ENCODE peak calls at places on chromosomes 7 and 10, in ten cellular contexts. B is BE2C, T is lower lobe of right lung, S is WERI-Rb-1, F is H1, I is Panc1, E is stomach, K is foreskin fibroblast, O is fibroblast of lung, V is choroid plexus epithelial cell. H is an unnamed sample.

GRCh38 chr10:2772791-2773644 is 294.3 kb upstream of the PFKP start:
- DNase-seq in B (no peak), T (no peak), S (no peak), F (no peak), I (no peak), E (no peak), K (no peak), O (no peak), V (no peak), H (no peak)

GRCh38 chr7:26958834-26959233 is 94.4 kb upstream of the SKAP2 start:
- DNase-seq in B (no peak), T (no peak), S (no peak), F (no peak), I (peak; percentile 79), E (no peak), K (peak; percentile 91), O (peak; percentile 63), V (peak; percentile 42), H (peak; percentile 14)

GRCh38 chr10:23530079-23530478 is 91.2 kb downstream of the OTUD1 start:
- DNase-seq in B (no peak), T (no peak), S (no peak), F (no peak), I (no peak), E (no peak), K (no peak), O (peak; percentile 59), V (peak; percentile 59), H (no peak)

GRCh38 chr10:60434418-60435046 is 44.9 kb upstream of the ANK3 start:
- DNase-seq in B (peak; percentile 42), T (no peak), S (peak; percentile 35), F (no peak), I (peak; percentile 46), E (no peak), K (peak; percentile 39), O (peak; percentile 80), V (peak; percentile 83), H (no peak)

GRCh38 chr7:92685146-92686042 is 95.2 kb upstream of the FAM133B start:
- DNase-seq in B (no peak), T (no peak), S (no peak), F (no peak), I (no peak), E (no peak), K (no peak), O (no peak), V (no peak), H (no peak)

GRCh38 chr10:4710858-4711257 is 115.1 kb upstream of the AKR1E2 start:
- DNase-seq in B (no peak), T (no peak), S (no peak), F (no peak), I (no peak), E (no peak), K (no peak), O (no peak), V (no peak), H (no peak)

GRCh38 chr10:96998329-96998888 is 166.3 kb downstream of the LCOR start:
- DNase-seq in B (no peak), T (no peak), S (no peak), F (no peak), I (no peak), E (no peak), K (peak; percentile 49), O (peak; percentile 84), V (peak; percentile 97), H (no peak)

GRCh38 chr10:48449501-48450232 is 143.2 kb downstream of the MAPK8 start:
- DNase-seq in B (no peak), T (no peak), S (peak; percentile 6), F (no peak), I (no peak), E (peak; percentile 22), K (no peak), O (no peak), V (no peak), H (no peak)

GRCh38 chr7:92246363-92247101 is 758 bp downstream of the ANKIB1 start:
- DNase-seq in B (peak; percentile 31), T (peak; percentile 41), S (peak; percentile 31), F (no peak), I (no peak), E (no peak), K (no peak), O (peak; percentile 8), V (peak; percentile 27), H (no peak)

GRCh38 chr10:22244001-22244400 is 26.2 kb upstream of the EBLN1 start:
- DNase-seq in B (no peak), T (no peak), S (peak; percentile 12), F (no peak), I (no peak), E (no peak), K (no peak), O (no peak), V (no peak), H (no peak)

GRCh38 chr7:103547451-103548284 is 101.7 kb upstream of the SLC26A5 start:
- DNase-seq in B (no peak), T (no peak), S (no peak), F (no peak), I (no peak), E (no peak), K (no peak), O (no peak), V (peak; percentile 2), H (no peak)

GRCh38 chr10:58371473-58371872 is 13.7 kb upstream of the TFAM start:
- DNase-seq in B (no peak), T (no peak), S (no peak), F (no peak), I (no peak), E (no peak), K (no peak), O (no peak), V (no peak), H (no peak)

GRCh38 chr10:30433286-30433778 is 652 bp upstream of the MAP3K8 start:
- DNase-seq in B (peak; percentile 26), T (peak; percentile 90), S (peak; percentile 31), F (no peak), I (no peak), E (peak; percentile 80), K (peak; percentile 41), O (peak; percentile 81), V (peak; percentile 88), H (no peak)

GRCh38 chr7:117871778-117872538 is 1.3 kb downstream of the CTTNBP2 start:
- DNase-seq in B (no peak), T (no peak), S (no peak), F (no peak), I (no peak), E (no peak), K (no peak), O (peak; percentile 32), V (peak; percentile 5), H (no peak)

GRCh38 chr7:112770051-112770450 is 20.1 kb downstream of the TMEM168 start:
- DNase-seq in B (no peak), T (no peak), S (no peak), F (no peak), I (no peak), E (no peak), K (no peak), O (no peak), V (no peak), H (no peak)

GRCh38 chr7:30911561-30911969 is at the start of gene AQP1:
- DNase-seq in B (peak; percentile 79), T (peak; percentile 91), S (peak; percentile 85), F (no peak), I (no peak), E (no peak), K (no peak), O (peak; percentile 62), V (peak; percentile 53), H (no peak)
- H3K4me3 ChIP-seq in B (no peak within 1 kb of the TSS), T (peak within 1 kb of the TSS; percentile 70), S (no peak within 1 kb of the TSS), F (no peak within 1 kb of the TSS), I (no peak within 1 kb of the TSS), E (peak within 1 kb of the TSS; percentile 34), K (no peak within 1 kb of the TSS), O (peak within 1 kb of the TSS; percentile 3), V (no peak within 1 kb of the TSS), H (no peak within 1 kb of the TSS)

GRCh38 chr7:1196950-1197349 is 35.7 kb upstream of the UNCX start:
- DNase-seq in B (no peak), T (no peak), S (no peak), F (no peak), I (no peak), E (no peak), K (no peak), O (no peak), V (no peak), H (no peak)

GRCh38 chr7:1193593-1194424 is 33.8 kb upstream of the ZFAND2A start:
- DNase-seq in B (peak; percentile 60), T (no peak), S (peak; percentile 73), F (no peak), I (no peak), E (peak; percentile 65), K (peak; percentile 54), O (peak; percentile 41), V (peak; percentile 55), H (no peak)

GRCh38 chr7:1189986-1190772 is 30.2 kb upstream of the ZFAND2A start:
- DNase-seq in B (no peak), T (no peak), S (no peak), F (no peak), I (no peak), E (no peak), K (no peak), O (no peak), V (no peak), H (no peak)

GRCh38 chr7:1188720-1189294 is 28.8 kb upstream of the ZFAND2A start:
- DNase-seq in B (no peak), T (no peak), S (no peak), F (no peak), I (no peak), E (no peak), K (no peak), O (no peak), V (no peak), H (no peak)

DNA sequence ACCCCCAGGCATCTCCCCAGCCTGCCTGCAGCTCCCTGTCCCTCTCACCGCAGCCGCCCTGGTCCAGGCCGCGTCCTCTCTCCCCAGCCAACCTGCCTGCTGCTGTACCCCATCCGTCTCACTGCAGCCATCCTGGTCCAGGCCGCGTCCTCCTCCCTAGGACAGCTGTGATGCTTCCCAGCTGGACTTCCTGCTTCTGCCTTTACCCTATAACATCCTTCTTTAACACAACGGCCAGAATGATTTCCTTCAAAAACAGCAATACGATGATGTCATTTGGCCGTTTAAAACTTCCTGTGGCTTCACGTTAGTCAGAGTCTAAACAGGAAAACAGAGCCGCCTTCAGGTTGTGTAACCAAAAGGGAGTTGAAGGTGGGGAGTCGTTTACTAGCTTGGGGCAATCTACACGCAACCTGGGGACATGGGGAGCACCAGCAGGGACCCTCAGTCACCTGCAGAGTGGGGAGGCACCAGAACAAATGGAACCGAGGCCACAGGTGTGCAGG is 32.2 kb upstream of the ZFAND2A start:
- DNase-seq in B (no peak), T (no peak), S (no peak), F (no peak), I (no peak), E (no peak), K (peak; percentile 72), O (peak; percentile 93), V (peak; percentile 87), H (peak; percentile 40)
- TF ChIP-seq CTCF in B (no peak), T (no peak), S (no peak), F (no peak), I (no peak), E (no peak), K (no peak), O (peak; percentile 19), V (peak; percentile 34), H (no peak)

GRCh38 chr7:135147341-135147898 is 452 bp upstream of the TMEM140 start:
- DNase-seq in B (no peak), T (no peak), S (no peak), F (no peak), I (peak; percentile 24), E (no peak), K (no peak), O (peak; percentile 74), V (peak; percentile 87), H (no peak)
- H3K4me3 ChIP-seq in B (peak overlapping the region; percentile 29), T (peak overlapping the region; percentile 63), S (no peak overlapping the region), F (no peak overlapping the region), I (peak overlapping the region; percentile 74), E (peak overlapping the region; percentile 52), K (peak overlapping the region; percentile 55), O (peak overlapping the region; percentile 14), V (peak overlapping the region; percentile 36), H (no peak overlapping the region)

GRCh38 chr7:149125864-149126661 is at the start of gene ZNF425:
- DNase-seq in B (peak; percentile 97), T (peak; percentile 94), S (peak; percentile 92), F (peak; percentile 73), I (peak; percentile 59), E (peak; percentile 94), K (peak; percentile 88), O (peak; percentile 91), V (peak; percentile 94), H (peak; percentile 52)
- TF ChIP-seq CTCF in B (peak; percentile 88), T (peak; percentile 95), S (peak; percentile 88), F (peak; percentile 98), I (peak; percentile 98), E (peak; percentile 51), K (peak; percentile 98), O (peak; percentile 65), V (peak; percentile 71), H (peak; percentile 80)